ENCODE peak calls at places on chromosomes 2 and 18, in eight cellular contexts. U, Q, F, E, H, I, N and G are unnamed samples.

GRCh38 chr18:56327171-56327885 is 311.1 kb downstream of the TXNL1 start:
- DNase-seq in U (no peak), Q (no peak), F (no peak), E (no peak), H (peak; percentile 83), I (no peak), N (no peak), G (no peak)

GRCh38 chr18:28005164-28005563 is 171.8 kb downstream of the CDH2 start:
- DNase-seq in U (no peak), Q (no peak), F (no peak), E (no peak), H (no peak), I (peak; percentile 23), N (no peak), G (no peak)

GRCh38 chr2:215692387-215693079 is 256.7 kb upstream of the FN1 start:
- DNase-seq in U (no peak), Q (no peak), F (no peak), E (no peak), H (peak; percentile 57), I (no peak), N (no peak), G (no peak)

GRCh38 chr2:74503506-74504475 is 3.7 kb downstream of the PCGF1 start:
- DNase-seq in U (no peak), Q (no peak), F (no peak), E (peak; percentile 33), H (no peak), I (peak; percentile 54), N (no peak), G (no peak)

GRCh38 chr18:26549103-26549485 is 741 bp upstream of the KCTD1 start:
- DNase-seq in U (peak; percentile 26), Q (no peak), F (no peak), E (peak; percentile 30), H (peak; percentile 43), I (peak; percentile 63), N (peak; percentile 29), G (peak; percentile 64)

GRCh38 chr2:39445934-39446333 is 8.8 kb upstream of the MAP4K3 start:
- DNase-seq in U (no peak), Q (no peak), F (no peak), E (no peak), H (no peak), I (no peak), N (no peak), G (no peak)

GRCh38 chr18:37184209-37184868 is 355.4 kb downstream of the KIAA1328 start:
- DNase-seq in U (no peak), Q (no peak), F (no peak), E (no peak), H (no peak), I (no peak), N (no peak), G (no peak)

GRCh38 chr2:109380502-109381326 is 233.1 kb downstream of the SEPTIN10 start:
- DNase-seq in U (peak; percentile 8), Q (no peak), F (no peak), E (peak; percentile 13), H (no peak), I (no peak), N (no peak), G (peak; percentile 4)

GRCh38 chr2:154589514-154589913 is 109.0 kb upstream of the KCNJ3 start:
- DNase-seq in U (no peak), Q (no peak), F (no peak), E (no peak), H (no peak), I (peak; percentile 83), N (no peak), G (no peak)

GRCh38 chr2:24793752-24794477 is 690 bp downstream of the CENPO start:
- DNase-seq in U (no peak), Q (no peak), F (no peak), E (no peak), H (no peak), I (peak; percentile 75), N (peak; percentile 65), G (no peak)

GRCh38 chr18:2978626-2979025 is 34.3 kb downstream of the LPIN2 start:
- DNase-seq in U (no peak), Q (no peak), F (no peak), E (no peak), H (peak; percentile 75), I (no peak), N (no peak), G (no peak)

GRCh38 chr18:54316071-54316820 is 41.4 kb downstream of the STARD6 start:
- DNase-seq in U (no peak), Q (no peak), F (no peak), E (no peak), H (peak; percentile 7), I (no peak), N (no peak), G (no peak)

GRCh38 chr2:47654790-47655562 is 128.0 kb upstream of the MSH6 start:
- DNase-seq in U (no peak), Q (no peak), F (no peak), E (no peak), H (no peak), I (peak; percentile 51), N (no peak), G (no peak)

GRCh38 chr18:26133652-26134051 is at the start of gene PSMA8:
- DNase-seq in U (no peak), Q (no peak), F (peak; percentile 35), E (no peak), H (no peak), I (peak; percentile 78), N (no peak), G (no peak)

DNA sequence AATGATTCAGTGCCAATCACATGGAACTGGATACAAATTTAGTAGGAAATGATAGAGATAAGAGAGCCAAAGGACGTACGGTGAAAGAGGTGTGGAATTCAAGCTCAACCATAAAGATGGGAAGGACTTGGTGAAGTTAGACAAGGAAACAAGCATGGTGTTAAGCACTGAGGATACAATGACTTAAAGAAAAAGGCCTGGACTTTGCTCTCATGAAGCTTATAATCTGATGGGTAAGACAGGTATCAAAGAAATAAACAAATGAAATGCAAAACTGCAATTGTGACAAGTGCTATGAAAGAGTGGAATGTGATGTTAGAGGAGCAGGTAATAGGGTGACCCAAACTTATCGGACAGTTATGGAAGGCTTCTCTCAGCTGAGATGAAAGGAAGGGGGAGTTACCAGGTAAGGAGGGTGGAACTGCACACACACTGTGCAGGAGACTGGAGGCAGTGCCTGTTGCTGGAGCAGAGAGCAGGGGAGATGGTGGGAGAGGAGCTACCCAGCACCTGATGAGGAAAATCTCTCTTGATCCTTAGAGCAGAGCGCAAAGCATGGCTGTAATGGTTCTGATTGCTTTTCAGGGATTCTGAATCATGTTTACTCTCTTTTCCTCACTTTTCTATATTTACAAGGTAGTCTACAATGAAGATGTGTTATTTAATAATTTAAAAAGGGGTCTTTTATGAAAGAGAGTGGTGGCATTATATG is 107.6 kb upstream of the BZW1 start:
- DNase-seq in U (no peak), Q (no peak), F (no peak), E (no peak), H (no peak), I (no peak), N (no peak), G (no peak)
- TF ChIP-seq CTCF in U (no peak), Q (no peak), F (no peak), E (no peak), H (no peak), I (no peak), N (no peak), G (no peak)

GRCh38 chr2:30447149-30448045 is at the start of gene LCLAT1:
- DNase-seq in U (peak; percentile 77), Q (peak; percentile 82), F (peak; percentile 75), E (peak; percentile 84), H (peak; percentile 76), I (peak; percentile 79), N (peak; percentile 84), G (peak; percentile 63)
- TF ChIP-seq CTCF in U (no peak), Q (no peak), F (no peak), E (no peak), H (peak; percentile 3), I (no peak), N (no peak), G (no peak)

GRCh38 chr2:169276045-169276444 is 86.3 kb downstream of the LRP2 start:
- DNase-seq in U (no peak), Q (no peak), F (no peak), E (no peak), H (no peak), I (no peak), N (no peak), G (no peak)
- TF ChIP-seq CTCF in U (no peak), Q (no peak), F (no peak), E (no peak), H (no peak), I (no peak), N (peak; percentile 12), G (no peak)

GRCh38 chr2:120924924-120925323 is 189.3 kb downstream of the GLI2 start:
- DNase-seq in U (no peak), Q (no peak), F (no peak), E (no peak), H (no peak), I (no peak), N (no peak), G (no peak)

GRCh38 chr2:120923426-120923825 is 187.8 kb downstream of the GLI2 start:
- DNase-seq in U (no peak), Q (no peak), F (no peak), E (no peak), H (no peak), I (no peak), N (no peak), G (no peak)

GRCh38 chr2:120921457-120921856 is 185.8 kb downstream of the GLI2 start:
- DNase-seq in U (no peak), Q (no peak), F (no peak), E (no peak), H (no peak), I (no peak), N (no peak), G (no peak)

GRCh38 chr2:120920438-120920814 is 184.8 kb downstream of the GLI2 start:
- DNase-seq in U (no peak), Q (no peak), F (no peak), E (no peak), H (peak; percentile 52), I (no peak), N (no peak), G (no peak)

DNA sequence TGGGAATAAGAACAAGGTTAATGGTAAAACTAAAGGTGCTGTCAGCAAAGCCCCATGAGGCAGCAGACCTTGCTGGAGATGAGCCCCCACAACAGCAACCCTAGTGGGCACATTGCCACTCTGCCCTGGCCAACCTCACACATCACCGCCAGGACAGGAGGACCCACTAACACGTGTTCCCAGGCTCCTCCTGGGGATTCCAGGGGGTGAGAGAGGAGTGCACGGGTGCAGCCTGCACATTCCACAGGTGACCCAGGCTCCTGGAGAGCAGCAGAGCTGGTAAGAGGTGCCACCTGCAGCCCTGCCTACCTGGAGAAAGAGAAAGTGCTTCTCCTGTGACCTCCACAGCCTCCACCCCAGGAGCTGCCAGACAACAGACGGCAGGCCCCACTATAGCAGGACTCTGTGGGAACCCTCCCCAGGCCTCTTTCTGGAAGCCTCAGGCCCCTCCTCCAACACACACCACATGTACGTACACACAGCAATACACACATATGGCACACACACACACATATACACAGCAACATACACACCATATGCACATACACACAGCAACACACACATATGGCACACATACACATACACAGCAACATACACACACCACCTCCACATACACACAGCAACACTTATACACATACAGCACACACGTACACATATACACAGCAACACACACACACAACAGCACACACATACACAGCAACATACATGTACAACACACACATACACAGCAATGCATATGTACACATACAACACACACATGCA is 187.1 kb downstream of the GLI2 start:
- DNase-seq in U (no peak), Q (no peak), F (no peak), E (no peak), H (no peak), I (no peak), N (no peak), G (no peak)
- TF ChIP-seq CTCF in U (no peak), Q (no peak), F (no peak), E (no peak), H (no peak), I (no peak), N (no peak), G (no peak)